ENCODE peak calls at places on chromosomes 1 and 21, in four cellular contexts. K is lung; C is BJ; L is activated naive CD4-positive, alpha-beta T cell. P is an unnamed sample.

GRCh38 chr1:56291374-56291841 is 288.0 kb downstream of the PLPP3 start:
- DNase-seq in L (no peak), C (no peak), K (no peak), P (no peak)

GRCh38 chr1:153677718-153678518 is 570 bp upstream of the NPR1 start:
- DNase-seq in L (no peak), C (no peak), K (peak), P (peak)

GRCh38 chr1:26126321-26127084 is 14.9 kb downstream of the PDIK1L start:
- DNase-seq in L (no peak), K (peak), C (no peak), P (peak)

GRCh38 chr21:39518055-39518844 is 66.5 kb downstream of the SH3BGR start:
- DNase-seq in L (no peak), C (no peak), K (peak), P (peak)

GRCh38 chr21:28142692-28143091 is 850.0 kb downstream of the LTN1 start:
- DNase-seq in L (no peak), C (peak), K (no peak), P (no peak)

GRCh38 chr1:241641748-241642592 is 1.8 kb upstream of the CHML start:
- DNase-seq in C (no peak), L (no peak), K (no peak), P (no peak)

GRCh38 chr21:14453339-14453738 is 70.4 kb upstream of the HSPA13 start:
- DNase-seq in C (no peak), K (no peak), L (no peak), P (peak)

GRCh38 chr1:85361106-85361505 is 84.7 kb upstream of the BCL10 start:
- DNase-seq in K (no peak), C (peak), L (no peak), P (no peak)

GRCh38 chr21:42010507-42011493 is 640 bp upstream of the ZBTB21 start:
- DNase-seq in L (no peak), K (peak), C (no peak), P (no peak)

GRCh38 chr1:18998016-18998724 is 41.7 kb upstream of the IFFO2 start:
- DNase-seq in C (no peak), L (no peak), K (no peak), P (no peak)

GRCh38 chr1:210711825-210712224 is 383.1 kb downstream of the HHAT start:
- DNase-seq in L (no peak), K (no peak), C (no peak), P (no peak)

GRCh38 chr1:32755810-32756159 is 53.2 kb upstream of the SYNC start:
- DNase-seq in C (no peak), K (no peak), L (no peak), P (no peak)

GRCh38 chr1:192168964-192169363 is 10.7 kb downstream of the RGS18 start:
- DNase-seq in C (no peak), K (no peak), L (no peak), P (no peak)

GRCh38 chr1:6491480-6491962 is at the start of gene PLEKHG5:
- DNase-seq in K (no peak), C (no peak), L (no peak), P (no peak)

GRCh38 chr1:214303538-214303937 is 22.6 kb downstream of the SMYD2 start:
- DNase-seq in C (no peak), K (no peak), L (no peak), P (no peak)

GRCh38 chr1:247077234-247077633 is 1.4 kb downstream of the ZNF670 start:
- DNase-seq in L (no peak), K (no peak), C (no peak), P (no peak)

GRCh38 chr1:11406845-11407244 is 72.1 kb upstream of the DISP3 start:
- DNase-seq in K (no peak), L (no peak), C (no peak), P (peak)

GRCh38 chr1:25197235-25197930 is 34.9 kb downstream of the SYF2 start:
- DNase-seq in L (no peak), K (no peak), C (no peak), P (no peak)

GRCh38 chr1:102970496-102971078 is 137.7 kb downstream of the COL11A1 start:
- DNase-seq in C (no peak), L (no peak), K (no peak), P (no peak)

GRCh38 chr1:174221681-174222080 is 62.4 kb downstream of the RABGAP1L start:
- DNase-seq in L (no peak), K (no peak), C (no peak), P (no peak)

GRCh38 chr1:67126111-67126746 is 8.5 kb downstream of the C1orf141 start:
- DNase-seq in K (no peak), L (no peak), C (no peak), P (no peak)

GRCh38 chr1:68322837-68323687 is 90.7 kb upstream of the WLS start:
- DNase-seq in L (no peak), K (no peak), C (no peak), P (no peak)

GRCh38 chr1:17550684-17551584 is 11.4 kb downstream of the ARHGEF10L start:
- DNase-seq in L (no peak), C (no peak), K (no peak), P (no peak)

GRCh38 chr1:238962941-238963340 is 423.4 kb upstream of the CHRM3 start:
- DNase-seq in C (no peak), L (no peak), K (no peak), P (no peak)

GRCh38 chr21:37742532-37742931 is 173.7 kb downstream of the KCNJ6 start:
- DNase-seq in L (no peak), C (peak), K (no peak), P (no peak)

GRCh38 chr1:164561007-164561406 is 2.0 kb downstream of the PBX1 start:
- DNase-seq in L (no peak), C (no peak), K (no peak), P (no peak)